ENCODE peak calls at places on chromosomes 13 and 19, in six cellular contexts. M is ELF-1; O is T-cell; U is activated naive CD8-positive, alpha-beta T cell treated with anti-CD3 and anti-CD28 coated beads for 36 hours; Y is NCI-H2081 treated with DMSO at 0.1 percent for 48 hours; K is AG10803. G is an unnamed sample.

GRCh38 chr19:2149980-2150793 is 1.2 kb downstream of the AP3D1 start:
- DNase-seq in U (peak), Y (no peak), K (peak), M (peak), O (no peak), G (no peak)

GRCh38 chr13:93249259-93249917 is 22.8 kb downstream of the GPC6 start:
- DNase-seq in U (no peak), M (peak), O (no peak), Y (no peak), K (peak), G (no peak)

GRCh38 chr19:47209323-47210179 is 21.4 kb downstream of the BBC3 start:
- DNase-seq in U (no peak), Y (no peak), O (no peak), K (peak), M (no peak), G (no peak)

GRCh38 chr13:41470187-41470586 is 12.8 kb downstream of the RGCC start:
- DNase-seq in Y (no peak), U (peak), K (no peak), O (no peak), M (no peak), G (no peak)

GRCh38 chr19:18541992-18542935 is 1.1 kb downstream of the FKBP8 start:
- DNase-seq in O (no peak), U (no peak), M (no peak), K (no peak), Y (no peak), G (peak)

GRCh38 chr13:24075137-24075975 is 85.2 kb upstream of the SPATA13 start:
- DNase-seq in M (no peak), Y (no peak), O (no peak), K (no peak), U (no peak), G (no peak)

GRCh38 chr13:95704510-95704909 is 27.6 kb downstream of the DNAJC3 start:
- DNase-seq in Y (no peak), O (no peak), M (no peak), K (no peak), U (no peak), G (peak)

GRCh38 chr19:35704218-35704617 is at the start of gene ZBTB32:
- DNase-seq in O (no peak), U (no peak), M (peak), Y (no peak), K (peak), G (peak)

GRCh38 chr19:3178973-3179738 is 587 bp downstream of the S1PR4 start:
- DNase-seq in Y (no peak), U (peak), M (no peak), K (no peak), O (no peak), G (no peak)

GRCh38 chr19:44931541-44931940 is 10.5 kb upstream of the APOC4 start:
- DNase-seq in K (no peak), O (no peak), Y (no peak), U (no peak), M (no peak), G (no peak)

GRCh38 chr19:4304509-4305252 is at the start of gene FSD1:
- DNase-seq in U (peak), Y (no peak), M (peak), O (peak), K (peak), G (peak)

GRCh38 chr13:73677041-73677589 is 457.1 kb downstream of the KLF12 start:
- DNase-seq in U (no peak), O (no peak), Y (no peak), K (peak), M (no peak), G (no peak)

GRCh38 chr19:46981296-46981695 is 38.3 kb upstream of the NPAS1 start:
- DNase-seq in M (no peak), U (no peak), Y (no peak), K (no peak), O (no peak), G (no peak)

GRCh38 chr19:34881982-34882381 is 44.7 kb upstream of the ZNF30 start:
- DNase-seq in Y (no peak), O (no peak), M (no peak), U (no peak), K (peak), G (no peak)

GRCh38 chr19:2186071-2186846 is 22.5 kb downstream of the DOT1L start:
- DNase-seq in U (no peak), Y (no peak), M (peak), O (no peak), K (peak), G (no peak)

GRCh38 chr19:42919757-42920079 is 2.0 kb upstream of the PSG6 start:
- DNase-seq in M (no peak), O (no peak), K (no peak), Y (no peak), U (no peak), G (no peak)

GRCh38 chr19:33649919-33650305 is 28.2 kb downstream of the CHST8 start:
- DNase-seq in U (no peak), K (no peak), M (no peak), Y (no peak), O (no peak), G (no peak)

GRCh38 chr19:33868076-33868735 is 71.5 kb downstream of the KCTD15 start:
- DNase-seq in Y (no peak), O (no peak), U (no peak), K (no peak), M (peak), G (no peak)

G was measured in H7.